ENCODE peak calls at places on chromosomes 1 and 21, in four cellular contexts. I, A, B and W are unnamed samples.
A peak's percentile ranks its signal among the peaks of the same experiment; 100 is the strongest.

GRCh38 chr1:53326598-53327182 is 1.2 kb downstream of the LRP8 start:
- DNase-seq in A (no peak), B (no peak), I (peak; percentile 48), W (no peak)

GRCh38 chr1:232574867-232575523 is 54.9 kb downstream of the SIPA1L2 start:
- DNase-seq in A (no peak), B (no peak), I (no peak), W (no peak)

GRCh38 chr1:53180951-53181350 is 15.7 kb upstream of the CPT2 start:
- DNase-seq in I (no peak), B (no peak), A (no peak), W (no peak)

GRCh38 chr1:232029297-232029696 is 402.7 kb downstream of the DISC1 start:
- DNase-seq in I (no peak), A (no peak), B (no peak), W (no peak)

GRCh38 chr1:32868085-32868484 is 2.6 kb downstream of the FNDC5 start:
- DNase-seq in A (no peak), B (no peak), I (no peak), W (no peak)

GRCh38 chr1:157163273-157164127 is 25.3 kb upstream of the ETV3 start:
- DNase-seq in B (peak; percentile 38), I (peak; percentile 75), A (peak; percentile 50), W (peak; percentile 60)

GRCh38 chr1:64834734-64835133 is 89.9 kb downstream of the RAVER2 start:
- DNase-seq in B (no peak), I (no peak), A (no peak), W (no peak)

GRCh38 chr21:38334866-38335265 is 78.1 kb downstream of the KCNJ15 start:
- DNase-seq in B (no peak), I (no peak), A (no peak), W (no peak)

GRCh38 chr1:91015794-91016550 is 5.9 kb downstream of the ZNF644 start:
- DNase-seq in I (no peak), B (peak; percentile 90), A (no peak), W (peak; percentile 81)

GRCh38 chr1:33335020-33335419 is 14.1 kb upstream of the A3GALT2 start:
- DNase-seq in A (no peak), B (no peak), I (no peak), W (no peak)

GRCh38 chr1:26111530-26112406 is at the start of gene PDIK1L:
- DNase-seq in B (peak; percentile 84), A (peak; percentile 93), I (peak; percentile 93), W (peak; percentile 68)

GRCh38 chr1:224368409-224368808 is 11.7 kb downstream of the CNIH4 start:
- DNase-seq in I (no peak), B (no peak), A (no peak), W (no peak)

GRCh38 chr1:85200367-85200869 is 398 bp downstream of the SYDE2 start:
- DNase-seq in B (peak; percentile 15), A (no peak), I (no peak), W (no peak)

GRCh38 chr1:152495066-152495675 is 15.4 kb upstream of the LCE5A start:
- DNase-seq in A (no peak), I (peak; percentile 44), B (peak; percentile 21), W (no peak)

GRCh38 chr1:9594471-9595155 is 5.9 kb downstream of the TMEM201 start:
- DNase-seq in A (no peak), I (no peak), B (no peak), W (no peak)

GRCh38 chr1:214108097-214108446 is 120.3 kb downstream of the PROX1 start:
- DNase-seq in B (peak; percentile 71), I (no peak), A (no peak), W (no peak)

GRCh38 chr1:67862685-67863084 is 29.4 kb upstream of the GNG12 start:
- DNase-seq in I (no peak), B (no peak), A (no peak), W (no peak)

GRCh38 chr1:39047374-39048229 is 21.5 kb downstream of the NDUFS5 start:
- DNase-seq in A (no peak), I (peak; percentile 63), B (peak; percentile 39), W (no peak)

GRCh38 chr1:23394664-23395063 is 25.0 kb upstream of the ZNF436 start:
- DNase-seq in B (no peak), I (no peak), A (no peak), W (no peak)

GRCh38 chr1:24282491-24282890 is 36.7 kb upstream of the GRHL3 start:
- DNase-seq in B (no peak), A (no peak), I (no peak), W (no peak)

DNA sequence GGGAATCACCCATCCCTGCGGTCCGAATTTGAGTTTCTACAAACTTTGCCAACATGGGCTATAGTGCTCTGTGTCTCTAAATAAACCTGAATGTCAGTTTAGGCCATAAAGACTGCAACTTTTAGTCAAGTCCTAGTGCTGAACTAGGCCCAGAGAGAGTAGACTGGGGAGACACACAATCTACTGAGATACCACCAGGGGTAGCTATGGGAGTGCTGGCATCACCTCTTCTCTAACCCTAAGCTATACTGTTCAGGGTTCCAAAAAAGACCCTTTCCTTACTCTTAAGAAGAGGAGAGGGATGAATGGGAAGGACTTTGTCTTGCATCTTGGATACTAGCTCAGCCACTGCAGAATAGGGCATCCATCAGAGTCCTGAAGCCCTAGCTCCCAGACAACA is 866.7 kb upstream of the PRMT6 start:
- DNase-seq in I (no peak), A (no peak), B (no peak), W (no peak)
- H3K9me3 ChIP-seq in I (no peaks in the 10 kb centered on the region), A (peaks cover 8% of the 10 kb centered on the region), B (peaks cover 83% of the 10 kb centered on the region), W (no peaks in the 10 kb centered on the region)

DNA sequence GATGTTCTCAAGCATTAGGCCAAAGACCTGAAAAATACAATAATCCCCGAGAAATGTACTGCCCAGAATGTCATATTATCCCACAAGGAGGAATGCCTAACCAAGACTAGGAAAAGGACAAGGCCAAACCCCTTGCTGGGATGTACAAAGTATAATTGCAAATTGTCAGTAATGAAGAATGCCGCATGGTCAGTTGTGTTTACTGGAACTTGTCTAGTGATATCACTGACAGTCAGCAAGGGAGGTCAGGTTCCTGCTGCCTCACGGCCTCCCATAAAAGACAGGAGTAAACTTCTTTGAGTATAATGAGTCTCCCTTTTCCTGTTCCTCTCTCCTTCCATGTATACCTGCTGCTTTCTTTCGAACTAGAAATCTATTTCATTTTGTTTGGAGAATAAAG is 222.8 kb downstream of the RHOU start:
- DNase-seq in B (no peak), A (no peak), I (no peak), W (no peak)
- TF ChIP-seq TCF7L2 in B (no peak), A (no peak), I (no peak), W (no peak)

GRCh38 chr1:167325151-167325550 is 104.5 kb downstream of the POU2F1 start:
- DNase-seq in B (no peak), I (no peak), A (no peak), W (no peak)
- H3K9me3 ChIP-seq in B (peaks cover 40% of the 10 kb centered on the region), I (peaks cover 13% of the 10 kb centered on the region), A (peaks cover 12% of the 10 kb centered on the region), W (peaks cover 20% of the 10 kb centered on the region)

DNA sequence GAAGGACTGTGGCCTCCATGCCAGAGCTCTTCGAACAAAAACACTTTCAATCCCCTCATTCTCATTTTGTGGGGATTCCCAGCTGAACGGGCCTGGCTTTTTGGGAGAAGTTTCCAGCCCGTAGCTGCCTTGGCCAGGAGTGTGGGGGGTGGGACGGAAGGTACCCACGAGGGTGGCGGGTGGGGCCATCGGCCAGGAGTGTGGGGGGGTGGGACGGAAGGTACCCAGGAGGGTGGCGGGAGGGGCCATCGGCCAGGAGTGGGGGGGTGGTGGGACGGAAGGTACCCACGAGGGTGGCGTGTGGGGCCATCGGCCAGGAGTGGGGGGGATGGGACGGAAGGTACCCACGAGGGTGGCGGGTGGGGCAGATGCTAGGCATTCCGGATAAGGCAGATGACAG is 71.7 kb upstream of the ZBTB18 start:
- DNase-seq in I (peak; percentile 18), A (no peak), B (no peak), W (no peak)
- TF ChIP-seq TCF7L2 in I (no peak), A (no peak), B (no peak), W (no peak)

DNA sequence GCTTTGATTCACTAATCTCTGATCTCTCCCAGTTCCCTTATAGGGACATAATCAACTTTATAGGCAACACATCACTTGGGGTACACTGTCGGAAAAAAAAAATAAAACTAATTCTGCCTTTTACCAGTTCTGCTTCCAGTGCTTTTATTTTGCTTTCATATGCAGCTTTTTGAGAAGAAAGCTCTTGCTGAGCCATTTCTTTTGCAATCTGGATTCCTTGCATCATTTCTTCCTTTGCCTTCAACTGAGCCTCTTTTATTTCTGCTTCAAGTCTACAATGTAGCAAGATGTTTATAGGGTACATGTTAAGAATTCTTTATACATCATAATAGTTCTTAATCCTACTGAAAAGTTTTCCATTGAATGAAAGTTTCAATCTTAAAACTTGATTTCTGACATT is 30.6 kb downstream of the KIF14 start:
- DNase-seq in A (no peak), I (no peak), B (no peak), W (no peak)
- H3K9me3 ChIP-seq in A (no peaks in the 10 kb centered on the region), I (no peaks in the 10 kb centered on the region), B (no peaks in the 10 kb centered on the region), W (no peaks in the 10 kb centered on the region)